ENCODE peak calls at places on chromosome 13, in five cellular contexts. One of them, this sample, is unnamed.

GRCh38 chr13:35675651-35676050 is 199.2 kb upstream of the MAB21L1 start:
- DNase-seq in Ammon's horn: no peak
- DNase-seq in activated T-cell treated with anti-CD3 and anti-CD28 coated beads for 1 hour: no peak
- DNase-seq in neural crest cell: no peak
- DNase-seq in stimulated activated CD8-positive, alpha-beta memory T cell treated with anti-CD3 and anti-CD28 coated beads, Interleukin-4, amount 100 ng/mL, for 1 hour: no peak
- DNase-seq in this sample: no peak

GRCh38 chr13:24233351-24233901 is 72.9 kb downstream of the SPATA13 start:
- DNase-seq in stimulated activated CD8-positive, alpha-beta memory T cell treated with anti-CD3 and anti-CD28 coated beads, Interleukin-4, amount 100 ng/mL, for 1 hour: no peak
- DNase-seq in neural crest cell: no peak
- DNase-seq in activated T-cell treated with anti-CD3 and anti-CD28 coated beads for 1 hour: no peak
- DNase-seq in Ammon's horn: no peak
- DNase-seq in this sample: no peak

GRCh38 chr13:102011539-102011938 is 390.3 kb downstream of the FGF14 start:
- DNase-seq in neural crest cell: no peak
- DNase-seq in stimulated activated CD8-positive, alpha-beta memory T cell treated with anti-CD3 and anti-CD28 coated beads, Interleukin-4, amount 100 ng/mL, for 1 hour: no peak
- DNase-seq in Ammon's horn: peak
- DNase-seq in activated T-cell treated with anti-CD3 and anti-CD28 coated beads for 1 hour: no peak
- DNase-seq in this sample: no peak

GRCh38 chr13:105016266-105016665 is 1519.2 kb downstream of the EFNB2 start:
- DNase-seq in stimulated activated CD8-positive, alpha-beta memory T cell treated with anti-CD3 and anti-CD28 coated beads, Interleukin-4, amount 100 ng/mL, for 1 hour: no peak
- DNase-seq in Ammon's horn: peak
- DNase-seq in neural crest cell: no peak
- DNase-seq in activated T-cell treated with anti-CD3 and anti-CD28 coated beads for 1 hour: no peak
- DNase-seq in this sample: no peak

GRCh38 chr13:24997367-24997967 is 98.5 kb upstream of the PABPC3 start:
- DNase-seq in neural crest cell: peak
- DNase-seq in stimulated activated CD8-positive, alpha-beta memory T cell treated with anti-CD3 and anti-CD28 coated beads, Interleukin-4, amount 100 ng/mL, for 1 hour: no peak
- DNase-seq in activated T-cell treated with anti-CD3 and anti-CD28 coated beads for 1 hour: no peak
- DNase-seq in Ammon's horn: peak
- DNase-seq in this sample: no peak

GRCh38 chr13:59176775-59177174 is 987.0 kb downstream of the DIAPH3 start:
- DNase-seq in activated T-cell treated with anti-CD3 and anti-CD28 coated beads for 1 hour: no peak
- DNase-seq in neural crest cell: no peak
- DNase-seq in stimulated activated CD8-positive, alpha-beta memory T cell treated with anti-CD3 and anti-CD28 coated beads, Interleukin-4, amount 100 ng/mL, for 1 hour: no peak
- DNase-seq in Ammon's horn: no peak
- DNase-seq in this sample: no peak

GRCh38 chr13:91986771-91987515 is 588.5 kb downstream of the GPC5 start:
- DNase-seq in stimulated activated CD8-positive, alpha-beta memory T cell treated with anti-CD3 and anti-CD28 coated beads, Interleukin-4, amount 100 ng/mL, for 1 hour: no peak
- DNase-seq in Ammon's horn: no peak
- DNase-seq in activated T-cell treated with anti-CD3 and anti-CD28 coated beads for 1 hour: no peak
- DNase-seq in neural crest cell: no peak
- DNase-seq in this sample: no peak

GRCh38 chr13:73533111-73533510 is 474.3 kb downstream of the KLF5 start:
- DNase-seq in stimulated activated CD8-positive, alpha-beta memory T cell treated with anti-CD3 and anti-CD28 coated beads, Interleukin-4, amount 100 ng/mL, for 1 hour: no peak
- DNase-seq in neural crest cell: no peak
- DNase-seq in Ammon's horn: no peak
- DNase-seq in activated T-cell treated with anti-CD3 and anti-CD28 coated beads for 1 hour: no peak
- DNase-seq in this sample: no peak

GRCh38 chr13:39347926-39348901 is 254.8 kb downstream of the LHFPL6 start:
- DNase-seq in stimulated activated CD8-positive, alpha-beta memory T cell treated with anti-CD3 and anti-CD28 coated beads, Interleukin-4, amount 100 ng/mL, for 1 hour: no peak
- DNase-seq in neural crest cell: peak
- DNase-seq in activated T-cell treated with anti-CD3 and anti-CD28 coated beads for 1 hour: no peak
- DNase-seq in Ammon's horn: peak
- DNase-seq in this sample: no peak

GRCh38 chr13:44523176-44524017 is 52.7 kb downstream of the TSC22D1 start:
- DNase-seq in activated T-cell treated with anti-CD3 and anti-CD28 coated beads for 1 hour: no peak
- DNase-seq in neural crest cell: no peak
- DNase-seq in stimulated activated CD8-positive, alpha-beta memory T cell treated with anti-CD3 and anti-CD28 coated beads, Interleukin-4, amount 100 ng/mL, for 1 hour: no peak
- DNase-seq in Ammon's horn: peak
- DNase-seq in this sample: no peak

GRCh38 chr13:24557121-24557520 is 44.5 kb upstream of the PARP4 start:
- DNase-seq in neural crest cell: no peak
- DNase-seq in Ammon's horn: no peak
- DNase-seq in stimulated activated CD8-positive, alpha-beta memory T cell treated with anti-CD3 and anti-CD28 coated beads, Interleukin-4, amount 100 ng/mL, for 1 hour: no peak
- DNase-seq in activated T-cell treated with anti-CD3 and anti-CD28 coated beads for 1 hour: no peak
- DNase-seq in this sample: no peak

GRCh38 chr13:45510671-45511070 is 45.9 kb downstream of the COG3 start:
- DNase-seq in Ammon's horn: no peak
- DNase-seq in neural crest cell: no peak
- DNase-seq in activated T-cell treated with anti-CD3 and anti-CD28 coated beads for 1 hour: no peak
- DNase-seq in stimulated activated CD8-positive, alpha-beta memory T cell treated with anti-CD3 and anti-CD28 coated beads, Interleukin-4, amount 100 ng/mL, for 1 hour: no peak
- DNase-seq in this sample: no peak

GRCh38 chr13:26377038-26377437 is 123.1 kb downstream of the CDK8 start:
- DNase-seq in neural crest cell: peak
- DNase-seq in stimulated activated CD8-positive, alpha-beta memory T cell treated with anti-CD3 and anti-CD28 coated beads, Interleukin-4, amount 100 ng/mL, for 1 hour: no peak
- DNase-seq in Ammon's horn: no peak
- DNase-seq in activated T-cell treated with anti-CD3 and anti-CD28 coated beads for 1 hour: no peak
- DNase-seq in this sample: no peak

This sample was measured in activated effector memory CD4-positive, alpha-beta T cell treated with Interleukin-2 at 50 U/mL for 16 hours.